ENCODE peak calls at places on chromosome 10, in nine cellular contexts. One of them, this sample, is unnamed.

GRCh38 chr10:28125701-28126100 is 126.8 kb upstream of the ODAD2 start:
- DNase-seq in cardiac fibroblast: peak
- DNase-seq in A549: no peak
- DNase-seq in CD8-positive, alpha-beta T cell: no peak
- DNase-seq in brain microvascular endothelial cell: peak
- DNase-seq in tibial artery: no peak
- DNase-seq in astrocyte of the spinal cord: peak
- DNase-seq in esophagus squamous epithelium: no peak
- DNase-seq in left lung: no peak
- DNase-seq in this sample: no peak

GRCh38 chr10:124898493-124898892 is 43.4 kb upstream of the ZRANB1 start:
- DNase-seq in cardiac fibroblast: no peak
- DNase-seq in A549: no peak
- DNase-seq in CD8-positive, alpha-beta T cell: no peak
- DNase-seq in brain microvascular endothelial cell: no peak
- DNase-seq in tibial artery: no peak
- DNase-seq in astrocyte of the spinal cord: no peak
- DNase-seq in esophagus squamous epithelium: no peak
- DNase-seq in left lung: no peak
- DNase-seq in this sample: no peak

GRCh38 chr10:62861507-62861906 is 45.3 kb upstream of the EGR2 start:
- DNase-seq in cardiac fibroblast: peak
- DNase-seq in A549: no peak
- DNase-seq in CD8-positive, alpha-beta T cell: no peak
- DNase-seq in brain microvascular endothelial cell: no peak
- DNase-seq in tibial artery: no peak
- DNase-seq in astrocyte of the spinal cord: no peak
- DNase-seq in esophagus squamous epithelium: no peak
- DNase-seq in left lung: no peak
- DNase-seq in this sample: no peak

GRCh38 chr10:31120392-31120791 is 88.7 kb upstream of the ZNF438 start:
- DNase-seq in cardiac fibroblast: no peak
- DNase-seq in A549: no peak
- DNase-seq in CD8-positive, alpha-beta T cell: no peak
- DNase-seq in brain microvascular endothelial cell: no peak
- DNase-seq in tibial artery: no peak
- DNase-seq in astrocyte of the spinal cord: no peak
- DNase-seq in esophagus squamous epithelium: no peak
- DNase-seq in left lung: no peak
- DNase-seq in this sample: no peak

GRCh38 chr10:103847346-103847745 is 8.0 kb downstream of the SH3PXD2A start:
- DNase-seq in cardiac fibroblast: no peak
- DNase-seq in A549: no peak
- DNase-seq in CD8-positive, alpha-beta T cell: no peak
- DNase-seq in brain microvascular endothelial cell: no peak
- DNase-seq in tibial artery: no peak
- DNase-seq in astrocyte of the spinal cord: no peak
- DNase-seq in esophagus squamous epithelium: no peak
- DNase-seq in left lung: no peak
- DNase-seq in this sample: no peak

GRCh38 chr10:122186822-122187810 is 84.0 kb upstream of the BTBD16 start:
- DNase-seq in cardiac fibroblast: no peak
- DNase-seq in A549: no peak
- DNase-seq in CD8-positive, alpha-beta T cell: no peak
- DNase-seq in brain microvascular endothelial cell: no peak
- DNase-seq in tibial artery: no peak
- DNase-seq in astrocyte of the spinal cord: no peak
- DNase-seq in esophagus squamous epithelium: no peak
- DNase-seq in left lung: no peak
- DNase-seq in this sample: no peak

GRCh38 chr10:110368002-110368401 is 63.3 kb upstream of the SMNDC1 start:
- DNase-seq in cardiac fibroblast: no peak
- DNase-seq in A549: no peak
- DNase-seq in CD8-positive, alpha-beta T cell: no peak
- DNase-seq in brain microvascular endothelial cell: peak
- DNase-seq in tibial artery: no peak
- DNase-seq in astrocyte of the spinal cord: peak
- DNase-seq in esophagus squamous epithelium: no peak
- DNase-seq in left lung: no peak
- DNase-seq in this sample: no peak

GRCh38 chr10:50622497-50623298 is 1.1 kb downstream of the SGMS1 start:
- DNase-seq in cardiac fibroblast: peak
- DNase-seq in A549: peak
- DNase-seq in CD8-positive, alpha-beta T cell: peak
- DNase-seq in brain microvascular endothelial cell: peak
- DNase-seq in tibial artery: peak
- DNase-seq in astrocyte of the spinal cord: peak
- DNase-seq in esophagus squamous epithelium: peak
- DNase-seq in left lung: peak
- DNase-seq in this sample: peak

GRCh38 chr10:3750884-3751283 is 34.1 kb downstream of the KLF6 start:
- DNase-seq in cardiac fibroblast: no peak
- DNase-seq in A549: no peak
- DNase-seq in CD8-positive, alpha-beta T cell: no peak
- DNase-seq in brain microvascular endothelial cell: peak
- DNase-seq in tibial artery: no peak
- DNase-seq in astrocyte of the spinal cord: no peak
- DNase-seq in esophagus squamous epithelium: no peak
- DNase-seq in left lung: no peak
- DNase-seq in this sample: no peak

GRCh38 chr10:128078136-128078969 is 47.9 kb downstream of the MKI67 start:
- DNase-seq in cardiac fibroblast: peak
- DNase-seq in A549: peak
- DNase-seq in CD8-positive, alpha-beta T cell: peak
- DNase-seq in brain microvascular endothelial cell: no peak
- DNase-seq in tibial artery: no peak
- DNase-seq in astrocyte of the spinal cord: peak
- DNase-seq in esophagus squamous epithelium: no peak
- DNase-seq in left lung: no peak
- DNase-seq in this sample: peak

GRCh38 chr10:30284860-30285594 is 64.1 kb downstream of the MTPAP start:
- DNase-seq in cardiac fibroblast: peak
- DNase-seq in A549: no peak
- DNase-seq in CD8-positive, alpha-beta T cell: no peak
- DNase-seq in brain microvascular endothelial cell: peak
- DNase-seq in tibial artery: no peak
- DNase-seq in astrocyte of the spinal cord: no peak
- DNase-seq in esophagus squamous epithelium: no peak
- DNase-seq in left lung: no peak
- DNase-seq in this sample: peak

GRCh38 chr10:73871915-73872710 is 2.2 kb downstream of the CAMK2G start:
- DNase-seq in cardiac fibroblast: no peak
- DNase-seq in A549: no peak
- DNase-seq in CD8-positive, alpha-beta T cell: no peak
- DNase-seq in brain microvascular endothelial cell: peak
- DNase-seq in tibial artery: no peak
- DNase-seq in astrocyte of the spinal cord: no peak
- DNase-seq in esophagus squamous epithelium: no peak
- DNase-seq in left lung: no peak
- DNase-seq in this sample: no peak
- H3K4me3 ChIP-seq in cardiac fibroblast: no peak
- H3K4me3 ChIP-seq in A549: no peak
- H3K4me3 ChIP-seq in CD8-positive, alpha-beta T cell: no peak
- H3K4me3 ChIP-seq in brain microvascular endothelial cell: no peak
- H3K4me3 ChIP-seq in tibial artery: peak
- H3K4me3 ChIP-seq in astrocyte of the spinal cord: no peak
- H3K4me3 ChIP-seq in esophagus squamous epithelium: peak
- H3K4me3 ChIP-seq in left lung: no peak
- H3K4me3 ChIP-seq in this sample: no peak

DNA sequence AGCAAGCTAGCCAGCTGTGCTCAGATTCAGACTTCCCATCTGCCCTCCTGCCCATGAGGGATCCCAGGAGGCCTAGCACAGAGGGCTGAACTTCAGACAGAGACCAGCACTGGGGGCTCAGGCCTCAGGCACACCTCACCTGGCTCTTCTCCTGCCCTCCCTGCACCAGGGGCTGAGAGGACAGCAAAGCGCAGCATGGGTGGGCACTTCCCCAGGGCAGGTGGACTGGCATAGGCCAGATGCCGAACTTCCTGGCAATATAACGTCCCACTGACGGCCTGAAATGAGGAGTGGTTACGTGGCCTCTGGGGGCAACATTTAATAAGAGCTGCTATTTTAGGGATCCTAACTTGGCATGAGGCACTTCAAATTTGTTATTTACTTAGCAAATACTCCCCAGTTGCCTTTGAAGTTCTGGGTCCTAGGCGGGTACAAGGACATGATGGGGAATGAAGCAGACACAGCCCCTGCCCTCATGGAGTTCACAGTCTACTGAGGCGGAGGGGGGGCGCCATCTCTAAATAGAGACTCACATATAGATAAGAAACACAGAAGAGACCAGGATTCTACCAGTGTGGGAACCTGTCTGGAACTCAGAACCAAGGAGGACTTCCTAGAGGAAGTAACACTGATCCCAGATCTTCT is 101.8 kb upstream of the ZMIZ1 start:
- DNase-seq in cardiac fibroblast: no peak
- DNase-seq in A549: no peak
- DNase-seq in CD8-positive, alpha-beta T cell: no peak
- DNase-seq in brain microvascular endothelial cell: no peak
- DNase-seq in tibial artery: no peak
- DNase-seq in astrocyte of the spinal cord: no peak
- DNase-seq in esophagus squamous epithelium: no peak
- DNase-seq in left lung: no peak
- DNase-seq in this sample: no peak
- H3K4me3 ChIP-seq in cardiac fibroblast: no peak
- H3K4me3 ChIP-seq in A549: no peak
- H3K4me3 ChIP-seq in CD8-positive, alpha-beta T cell: no peak
- H3K4me3 ChIP-seq in brain microvascular endothelial cell: no peak
- H3K4me3 ChIP-seq in tibial artery: no peak
- H3K4me3 ChIP-seq in astrocyte of the spinal cord: no peak
- H3K4me3 ChIP-seq in esophagus squamous epithelium: no peak
- H3K4me3 ChIP-seq in left lung: no peak
- H3K4me3 ChIP-seq in this sample: no peak

DNA sequence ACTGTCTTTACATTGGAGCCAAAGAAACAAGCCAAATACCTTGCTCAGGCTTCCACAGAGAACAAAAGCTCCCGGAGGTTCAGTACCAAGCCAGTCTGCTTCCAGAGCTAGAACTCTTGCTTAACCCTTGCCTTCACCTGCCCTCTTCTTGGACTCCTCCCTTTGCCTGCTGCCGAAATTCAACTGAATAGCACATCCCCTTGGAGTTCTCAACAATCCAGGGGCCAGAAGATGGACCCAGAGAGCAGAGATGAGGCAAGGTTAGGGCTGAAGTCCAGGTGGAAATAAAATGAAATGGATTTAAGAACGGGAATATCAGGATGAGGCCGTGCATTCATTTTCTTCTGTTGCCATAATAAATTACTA is 876 bp upstream of the PIK3AP1 start:
- DNase-seq in cardiac fibroblast: no peak
- DNase-seq in A549: no peak
- DNase-seq in CD8-positive, alpha-beta T cell: no peak
- DNase-seq in brain microvascular endothelial cell: no peak
- DNase-seq in tibial artery: no peak
- DNase-seq in astrocyte of the spinal cord: no peak
- DNase-seq in esophagus squamous epithelium: no peak
- DNase-seq in left lung: no peak
- DNase-seq in this sample: no peak
- H3K4me3 ChIP-seq in cardiac fibroblast: no peak
- H3K4me3 ChIP-seq in A549: no peak
- H3K4me3 ChIP-seq in CD8-positive, alpha-beta T cell: peak
- H3K4me3 ChIP-seq in brain microvascular endothelial cell: no peak
- H3K4me3 ChIP-seq in tibial artery: no peak
- H3K4me3 ChIP-seq in astrocyte of the spinal cord: no peak
- H3K4me3 ChIP-seq in esophagus squamous epithelium: peak
- H3K4me3 ChIP-seq in left lung: peak
- H3K4me3 ChIP-seq in this sample: no peak

GRCh38 chr10:77444041-77444440 is 193.6 kb downstream of the KCNMA1 start:
- DNase-seq in cardiac fibroblast: no peak
- DNase-seq in A549: no peak
- DNase-seq in CD8-positive, alpha-beta T cell: no peak
- DNase-seq in brain microvascular endothelial cell: no peak
- DNase-seq in tibial artery: no peak
- DNase-seq in astrocyte of the spinal cord: no peak
- DNase-seq in esophagus squamous epithelium: no peak
- DNase-seq in left lung: no peak
- DNase-seq in this sample: no peak

GRCh38 chr10:77442790-77443189 is 194.8 kb downstream of the KCNMA1 start:
- DNase-seq in cardiac fibroblast: no peak
- DNase-seq in A549: no peak
- DNase-seq in CD8-positive, alpha-beta T cell: no peak
- DNase-seq in brain microvascular endothelial cell: no peak
- DNase-seq in tibial artery: no peak
- DNase-seq in astrocyte of the spinal cord: no peak
- DNase-seq in esophagus squamous epithelium: no peak
- DNase-seq in left lung: no peak
- DNase-seq in this sample: no peak

GRCh38 chr10:77445562-77445961 is 192.0 kb downstream of the KCNMA1 start:
- DNase-seq in cardiac fibroblast: no peak
- DNase-seq in A549: no peak
- DNase-seq in CD8-positive, alpha-beta T cell: no peak
- DNase-seq in brain microvascular endothelial cell: no peak
- DNase-seq in tibial artery: no peak
- DNase-seq in astrocyte of the spinal cord: no peak
- DNase-seq in esophagus squamous epithelium: no peak
- DNase-seq in left lung: no peak
- DNase-seq in this sample: no peak

GRCh38 chr10:77446700-77447099 is 190.9 kb downstream of the KCNMA1 start:
- DNase-seq in cardiac fibroblast: no peak
- DNase-seq in A549: no peak
- DNase-seq in CD8-positive, alpha-beta T cell: no peak
- DNase-seq in brain microvascular endothelial cell: no peak
- DNase-seq in tibial artery: no peak
- DNase-seq in astrocyte of the spinal cord: no peak
- DNase-seq in esophagus squamous epithelium: no peak
- DNase-seq in left lung: no peak
- DNase-seq in this sample: no peak

GRCh38 chr10:77441541-77442175 is 195.9 kb downstream of the KCNMA1 start:
- DNase-seq in cardiac fibroblast: no peak
- DNase-seq in A549: no peak
- DNase-seq in CD8-positive, alpha-beta T cell: no peak
- DNase-seq in brain microvascular endothelial cell: no peak
- DNase-seq in tibial artery: no peak
- DNase-seq in astrocyte of the spinal cord: no peak
- DNase-seq in esophagus squamous epithelium: no peak
- DNase-seq in left lung: no peak
- DNase-seq in this sample: no peak
- H3K4me3 ChIP-seq in cardiac fibroblast: no peak
- H3K4me3 ChIP-seq in A549: no peak
- H3K4me3 ChIP-seq in CD8-positive, alpha-beta T cell: no peak
- H3K4me3 ChIP-seq in brain microvascular endothelial cell: no peak
- H3K4me3 ChIP-seq in tibial artery: no peak
- H3K4me3 ChIP-seq in astrocyte of the spinal cord: no peak
- H3K4me3 ChIP-seq in esophagus squamous epithelium: no peak
- H3K4me3 ChIP-seq in left lung: no peak
- H3K4me3 ChIP-seq in this sample: no peak

DNA sequence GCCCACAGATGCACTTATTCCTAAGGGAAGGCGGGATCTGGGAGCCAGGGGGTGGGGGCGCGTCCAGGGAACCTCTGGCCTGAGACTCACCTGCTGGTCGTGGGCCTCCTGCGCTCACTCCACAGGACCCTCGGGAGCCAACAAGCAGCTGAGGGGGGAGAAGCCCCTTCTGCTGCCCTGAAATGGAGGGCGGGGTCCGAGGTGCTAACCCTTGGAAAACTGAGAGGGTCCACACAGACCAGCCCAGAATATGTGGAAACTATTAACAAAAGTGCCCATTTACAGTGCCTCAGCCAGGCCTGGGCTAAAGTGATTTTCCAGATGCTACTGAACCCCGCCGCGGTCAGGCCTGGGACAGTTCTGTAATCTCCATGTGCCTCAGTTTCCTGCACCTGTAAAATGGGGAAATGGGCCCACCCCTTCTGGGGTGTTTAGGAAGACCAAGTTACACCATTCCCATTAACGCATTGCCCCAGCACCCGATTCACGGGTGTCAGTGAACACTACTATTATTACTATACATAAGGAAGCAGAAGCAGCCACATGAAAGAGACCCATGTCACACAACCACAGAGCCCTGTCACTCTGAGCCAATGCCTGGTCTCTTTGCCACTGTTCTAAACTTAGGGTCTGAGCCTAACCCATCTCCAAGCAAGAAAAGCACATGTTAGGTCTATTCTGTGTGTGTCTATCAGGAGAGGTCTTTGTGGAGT is 630 bp upstream of the VSTM4 start:
- DNase-seq in cardiac fibroblast: no peak
- DNase-seq in A549: no peak
- DNase-seq in CD8-positive, alpha-beta T cell: no peak
- DNase-seq in brain microvascular endothelial cell: no peak
- DNase-seq in tibial artery: no peak
- DNase-seq in astrocyte of the spinal cord: no peak
- DNase-seq in esophagus squamous epithelium: no peak
- DNase-seq in left lung: no peak
- DNase-seq in this sample: no peak
- H3K4me3 ChIP-seq in cardiac fibroblast: peak
- H3K4me3 ChIP-seq in A549: peak
- H3K4me3 ChIP-seq in CD8-positive, alpha-beta T cell: no peak
- H3K4me3 ChIP-seq in brain microvascular endothelial cell: peak
- H3K4me3 ChIP-seq in tibial artery: peak
- H3K4me3 ChIP-seq in astrocyte of the spinal cord: peak
- H3K4me3 ChIP-seq in esophagus squamous epithelium: peak
- H3K4me3 ChIP-seq in left lung: no peak
- H3K4me3 ChIP-seq in this sample: peak

This sample was measured in MG63.